ENCODE peak calls at places on chromosome 7, in seven cellular contexts. One of them, this sample, is unnamed. For H3K4me1, the result is how much of the 10 kb centered on the place peaks cover.

GRCh38 chr7:23276381-23276780 is 22.8 kb upstream of the MALSU1 start:
- DNase-seq in fibroblast of lung: no peak
- DNase-seq in SK-N-SH: no peak
- DNase-seq in lower lobe of right lung: no peak
- DNase-seq in A549: peak
- DNase-seq in HepG2: peak
- DNase-seq in ascending aorta: no peak
- DNase-seq in this sample: peak

GRCh38 chr7:128381161-128381821 is 19.8 kb upstream of the PRRT4 start:
- DNase-seq in fibroblast of lung: no peak
- DNase-seq in SK-N-SH: peak
- DNase-seq in lower lobe of right lung: peak
- DNase-seq in A549: no peak
- DNase-seq in HepG2: no peak
- DNase-seq in ascending aorta: no peak
- DNase-seq in this sample: peak

GRCh38 chr7:123573896-123574467 is 16.4 kb upstream of the NDUFA5 start:
- DNase-seq in fibroblast of lung: no peak
- DNase-seq in SK-N-SH: no peak
- DNase-seq in lower lobe of right lung: no peak
- DNase-seq in A549: no peak
- DNase-seq in HepG2: no peak
- DNase-seq in ascending aorta: no peak
- DNase-seq in this sample: no peak

GRCh38 chr7:128112781-128113221 is 81.6 kb upstream of the LRRC4 start:
- DNase-seq in fibroblast of lung: no peak
- DNase-seq in SK-N-SH: peak
- DNase-seq in lower lobe of right lung: no peak
- DNase-seq in A549: no peak
- DNase-seq in HepG2: no peak
- DNase-seq in ascending aorta: no peak
- DNase-seq in this sample: no peak

GRCh38 chr7:70752794-70753241 is 379.1 kb upstream of the GALNT17 start:
- DNase-seq in fibroblast of lung: peak
- DNase-seq in SK-N-SH: no peak
- DNase-seq in lower lobe of right lung: no peak
- DNase-seq in A549: no peak
- DNase-seq in HepG2: peak
- DNase-seq in ascending aorta: no peak
- DNase-seq in this sample: no peak

GRCh38 chr7:19442016-19442785 is 266.6 kb downstream of the POLR1F start:
- DNase-seq in fibroblast of lung: peak
- DNase-seq in SK-N-SH: peak
- DNase-seq in lower lobe of right lung: no peak
- DNase-seq in A549: peak
- DNase-seq in HepG2: no peak
- DNase-seq in ascending aorta: no peak
- DNase-seq in this sample: peak

GRCh38 chr7:45028920-45029344 is 28.9 kb downstream of the CCM2 start:
- DNase-seq in fibroblast of lung: no peak
- DNase-seq in SK-N-SH: no peak
- DNase-seq in lower lobe of right lung: no peak
- DNase-seq in A549: no peak
- DNase-seq in HepG2: no peak
- DNase-seq in ascending aorta: no peak
- DNase-seq in this sample: no peak

GRCh38 chr7:150799741-150800575 is at the start of gene TMEM176B:
- DNase-seq in fibroblast of lung: no peak
- DNase-seq in SK-N-SH: peak
- DNase-seq in lower lobe of right lung: no peak
- DNase-seq in A549: no peak
- DNase-seq in HepG2: no peak
- DNase-seq in ascending aorta: no peak
- DNase-seq in this sample: peak

GRCh38 chr7:117110480-117111315 is 157.4 kb downstream of the ST7 start:
- DNase-seq in fibroblast of lung: no peak
- DNase-seq in SK-N-SH: peak
- DNase-seq in lower lobe of right lung: no peak
- DNase-seq in A549: no peak
- DNase-seq in HepG2: no peak
- DNase-seq in ascending aorta: no peak
- DNase-seq in this sample: no peak

GRCh38 chr7:5420108-5420840 is 3.4 kb downstream of the TNRC18 start:
- DNase-seq in fibroblast of lung: no peak
- DNase-seq in SK-N-SH: peak
- DNase-seq in lower lobe of right lung: peak
- DNase-seq in A549: no peak
- DNase-seq in HepG2: no peak
- DNase-seq in ascending aorta: no peak
- DNase-seq in this sample: peak

GRCh38 chr7:13874783-13875182 is 114.7 kb downstream of the ETV1 start:
- DNase-seq in fibroblast of lung: peak
- DNase-seq in SK-N-SH: no peak
- DNase-seq in lower lobe of right lung: no peak
- DNase-seq in A549: no peak
- DNase-seq in HepG2: no peak
- DNase-seq in ascending aorta: no peak
- DNase-seq in this sample: no peak

GRCh38 chr7:19110026-19110777 is 7.2 kb downstream of the TWIST1 start:
- DNase-seq in fibroblast of lung: no peak
- DNase-seq in SK-N-SH: no peak
- DNase-seq in lower lobe of right lung: no peak
- DNase-seq in A549: no peak
- DNase-seq in HepG2: no peak
- DNase-seq in ascending aorta: no peak
- DNase-seq in this sample: no peak

GRCh38 chr7:103048833-103049232 is 25.8 kb downstream of the FBXL13 start:
- DNase-seq in fibroblast of lung: peak
- DNase-seq in SK-N-SH: no peak
- DNase-seq in lower lobe of right lung: no peak
- DNase-seq in A549: peak
- DNase-seq in HepG2: no peak
- DNase-seq in ascending aorta: no peak
- DNase-seq in this sample: no peak

GRCh38 chr7:132213583-132213982 is 362.7 kb downstream of the PLXNA4 start:
- DNase-seq in fibroblast of lung: no peak
- DNase-seq in SK-N-SH: no peak
- DNase-seq in lower lobe of right lung: no peak
- DNase-seq in A549: no peak
- DNase-seq in HepG2: no peak
- DNase-seq in ascending aorta: no peak
- DNase-seq in this sample: no peak

GRCh38 chr7:102236592-102237287 is 49.9 kb upstream of the SH2B2 start:
- DNase-seq in fibroblast of lung: peak
- DNase-seq in SK-N-SH: peak
- DNase-seq in lower lobe of right lung: no peak
- DNase-seq in A549: peak
- DNase-seq in HepG2: peak
- DNase-seq in ascending aorta: no peak
- DNase-seq in this sample: peak

GRCh38 chr7:120709931-120710330 is 148.0 kb downstream of the TSPAN12 start:
- DNase-seq in fibroblast of lung: no peak
- DNase-seq in SK-N-SH: no peak
- DNase-seq in lower lobe of right lung: no peak
- DNase-seq in A549: no peak
- DNase-seq in HepG2: no peak
- DNase-seq in ascending aorta: no peak
- DNase-seq in this sample: no peak

GRCh38 chr7:139808401-139808800 is 20.7 kb upstream of the TBXAS1 start:
- DNase-seq in fibroblast of lung: no peak
- DNase-seq in SK-N-SH: no peak
- DNase-seq in lower lobe of right lung: no peak
- DNase-seq in A549: no peak
- DNase-seq in HepG2: no peak
- DNase-seq in ascending aorta: no peak
- DNase-seq in this sample: no peak

GRCh38 chr7:48285365-48285764 is 114.1 kb downstream of the ABCA13 start:
- DNase-seq in fibroblast of lung: no peak
- DNase-seq in SK-N-SH: no peak
- DNase-seq in lower lobe of right lung: no peak
- DNase-seq in A549: peak
- DNase-seq in HepG2: no peak
- DNase-seq in ascending aorta: no peak
- DNase-seq in this sample: no peak

GRCh38 chr7:101596898-101597297 is 32.2 kb downstream of the MYL10 start:
- DNase-seq in fibroblast of lung: no peak
- DNase-seq in SK-N-SH: no peak
- DNase-seq in lower lobe of right lung: no peak
- DNase-seq in A549: no peak
- DNase-seq in HepG2: no peak
- DNase-seq in ascending aorta: no peak
- DNase-seq in this sample: no peak

GRCh38 chr7:116271980-116272886 is 61.9 kb downstream of the TES start:
- DNase-seq in fibroblast of lung: peak
- DNase-seq in SK-N-SH: peak
- DNase-seq in lower lobe of right lung: no peak
- DNase-seq in A549: peak
- DNase-seq in HepG2: no peak
- DNase-seq in ascending aorta: peak
- DNase-seq in this sample: no peak

GRCh38 chr7:21884496-21884895 is 61.2 kb downstream of the CDCA7L start:
- DNase-seq in fibroblast of lung: no peak
- DNase-seq in SK-N-SH: no peak
- DNase-seq in lower lobe of right lung: no peak
- DNase-seq in A549: no peak
- DNase-seq in HepG2: no peak
- DNase-seq in ascending aorta: no peak
- DNase-seq in this sample: no peak

GRCh38 chr7:56097700-56098099 is 4.9 kb upstream of the PHKG1 start:
- DNase-seq in fibroblast of lung: peak
- DNase-seq in SK-N-SH: no peak
- DNase-seq in lower lobe of right lung: no peak
- DNase-seq in A549: no peak
- DNase-seq in HepG2: no peak
- DNase-seq in ascending aorta: no peak
- DNase-seq in this sample: no peak

GRCh38 chr7:36171503-36171902 is 18.4 kb downstream of the EEPD1 start:
- DNase-seq in fibroblast of lung: no peak
- DNase-seq in SK-N-SH: no peak
- DNase-seq in lower lobe of right lung: no peak
- DNase-seq in A549: no peak
- DNase-seq in HepG2: no peak
- DNase-seq in ascending aorta: no peak
- DNase-seq in this sample: no peak

GRCh38 chr7:2886391-2886790 is 42.3 kb upstream of the GNA12 start:
- DNase-seq in fibroblast of lung: no peak
- DNase-seq in SK-N-SH: no peak
- DNase-seq in lower lobe of right lung: no peak
- DNase-seq in A549: no peak
- DNase-seq in HepG2: no peak
- DNase-seq in ascending aorta: no peak
- DNase-seq in this sample: peak

DNA sequence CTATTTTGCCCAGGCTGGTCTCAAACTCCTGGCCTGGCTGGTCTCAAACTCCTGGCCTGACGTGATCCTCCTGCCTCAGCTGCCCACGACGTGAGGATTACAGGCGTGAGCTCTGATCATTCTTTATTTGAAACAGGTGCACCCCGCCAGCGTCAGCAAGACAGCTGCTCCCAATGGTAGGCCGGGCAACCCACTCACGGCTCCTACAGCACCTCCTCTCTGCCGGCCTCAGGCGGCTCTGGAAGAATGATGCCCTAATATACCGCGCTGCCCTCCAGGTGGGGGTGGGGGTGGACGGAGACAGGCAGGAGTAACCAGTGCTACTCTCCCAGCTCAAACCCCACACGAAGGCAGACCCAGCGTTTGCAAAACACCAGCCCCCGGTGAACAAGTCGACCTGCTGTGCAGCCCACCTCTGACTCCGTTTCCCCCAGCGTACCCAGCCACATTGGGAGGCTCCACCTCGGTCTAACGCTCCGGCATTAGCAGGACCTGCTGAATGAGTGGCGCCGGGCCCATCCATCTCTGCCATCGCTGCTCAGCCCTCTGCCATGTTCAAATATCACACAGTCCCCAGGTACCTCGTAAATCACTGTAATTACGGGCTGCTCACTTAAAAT is 148.6 kb downstream of the ELFN1 start:
- DNase-seq in fibroblast of lung: no peak
- DNase-seq in SK-N-SH: peak
- DNase-seq in lower lobe of right lung: peak
- DNase-seq in A549: no peak
- DNase-seq in HepG2: no peak
- DNase-seq in ascending aorta: no peak
- DNase-seq in this sample: peak
- H3K4me1 ChIP-seq in fibroblast of lung: under half
- H3K4me1 ChIP-seq in SK-N-SH: half or more
- H3K4me1 ChIP-seq in lower lobe of right lung: under half
- H3K4me1 ChIP-seq in A549: under half
- H3K4me1 ChIP-seq in HepG2: under half
- H3K4me1 ChIP-seq in ascending aorta: under half
- H3K4me1 ChIP-seq in this sample: under half

GRCh38 chr7:16930958-16931357 is 49.2 kb upstream of the AGR3 start:
- DNase-seq in fibroblast of lung: no peak
- DNase-seq in SK-N-SH: no peak
- DNase-seq in lower lobe of right lung: no peak
- DNase-seq in A549: no peak
- DNase-seq in HepG2: no peak
- DNase-seq in ascending aorta: no peak
- DNase-seq in this sample: no peak
- H3K4me3 ChIP-seq in fibroblast of lung: no peak
- H3K4me3 ChIP-seq in SK-N-SH: no peak
- H3K4me3 ChIP-seq in lower lobe of right lung: no peak
- H3K4me3 ChIP-seq in A549: no peak
- H3K4me3 ChIP-seq in HepG2: no peak
- H3K4me3 ChIP-seq in ascending aorta: no peak
- H3K4me3 ChIP-seq in this sample: no peak

DNA sequence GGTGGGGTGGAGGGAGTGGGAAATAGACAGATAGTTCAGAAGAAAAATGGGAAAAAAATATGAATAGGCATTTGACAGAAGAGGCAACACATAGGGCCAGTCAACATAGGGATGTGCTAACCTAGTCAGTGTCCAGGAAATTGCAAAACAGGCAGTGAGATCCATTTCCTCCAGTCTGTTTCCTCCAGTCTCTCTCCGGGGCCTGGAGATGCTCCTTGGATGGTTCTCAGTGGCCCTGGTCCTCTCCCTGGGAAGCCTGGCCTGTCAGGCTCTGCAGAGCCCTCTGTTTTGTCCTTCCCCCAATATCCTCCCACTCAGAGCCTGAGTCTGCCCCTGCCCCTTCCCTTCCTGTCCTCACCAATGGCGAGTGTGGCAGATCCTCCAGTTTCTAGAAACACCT is 52.6 kb downstream of the SYPL1 start:
- DNase-seq in fibroblast of lung: no peak
- DNase-seq in SK-N-SH: no peak
- DNase-seq in lower lobe of right lung: no peak
- DNase-seq in A549: no peak
- DNase-seq in HepG2: no peak
- DNase-seq in ascending aorta: no peak
- DNase-seq in this sample: no peak
- H3K4me1 ChIP-seq in fibroblast of lung: under half
- H3K4me1 ChIP-seq in SK-N-SH: under half
- H3K4me1 ChIP-seq in lower lobe of right lung: under half
- H3K4me1 ChIP-seq in A549: under half
- H3K4me1 ChIP-seq in HepG2: half or more
- H3K4me1 ChIP-seq in ascending aorta: under half
- H3K4me1 ChIP-seq in this sample: under half

DNA sequence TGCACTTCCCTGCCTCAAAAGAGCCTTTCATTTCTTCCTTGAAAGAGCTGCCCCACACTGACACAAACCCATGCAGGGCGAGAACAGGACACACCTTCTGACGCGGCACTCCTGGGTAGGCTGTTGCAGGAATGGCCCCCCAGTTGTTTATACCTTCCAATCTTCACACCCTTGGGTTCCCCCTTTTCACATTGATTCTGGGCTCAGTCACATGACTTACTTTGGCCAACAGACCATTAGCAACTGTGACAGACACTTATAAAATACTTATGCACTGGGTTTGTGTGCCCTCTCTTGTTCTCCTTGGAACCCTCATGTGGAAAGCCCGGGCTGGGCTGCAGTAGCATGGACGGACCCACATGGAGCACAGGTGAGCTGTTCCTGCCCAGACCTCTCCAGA is 69.0 kb downstream of the ATXN7L1 start:
- DNase-seq in fibroblast of lung: no peak
- DNase-seq in SK-N-SH: no peak
- DNase-seq in lower lobe of right lung: no peak
- DNase-seq in A549: no peak
- DNase-seq in HepG2: no peak
- DNase-seq in ascending aorta: no peak
- DNase-seq in this sample: no peak
- H3K4me3 ChIP-seq in fibroblast of lung: no peak
- H3K4me3 ChIP-seq in SK-N-SH: no peak
- H3K4me3 ChIP-seq in lower lobe of right lung: no peak
- H3K4me3 ChIP-seq in A549: no peak
- H3K4me3 ChIP-seq in HepG2: no peak
- H3K4me3 ChIP-seq in ascending aorta: no peak
- H3K4me3 ChIP-seq in this sample: no peak

This sample was measured in endodermal cell.